ENCODE peak calls at places on chromosomes 3 and 15, in four cellular contexts. M is right cardiac atrium, Q is IMR-90, N is uterus. Y is an unnamed sample. For H3K9me3, the result is how much of the 10 kb centered on the place peaks cover.

GRCh38 chr3:11161666-11162065 is 7.4 kb downstream of the HRH1 start:
- DNase-seq in M (no peak), Q (no peak), N (no peak), Y (no peak)

GRCh38 chr3:8938021-8938420 is 25.3 kb downstream of the RAD18 start:
- DNase-seq in M (no peak), Q (peak), N (no peak), Y (no peak)

GRCh38 chr3:148727242-148727641 is 29.5 kb downstream of the AGTR1 start:
- DNase-seq in M (no peak), Q (no peak), N (no peak), Y (peak)

GRCh38 chr15:78174398-78174797 is 25.2 kb downstream of the IDH3A start:
- DNase-seq in M (no peak), Q (no peak), N (no peak), Y (no peak)

GRCh38 chr3:46076606-46077005 is 49.3 kb upstream of the XCR1 start:
- DNase-seq in M (no peak), Q (peak), N (no peak), Y (no peak)

GRCh38 chr3:129425213-129425612 is 3.2 kb downstream of the EFCAB12 start:
- DNase-seq in M (no peak), Q (no peak), N (no peak), Y (no peak)

GRCh38 chr3:117063910-117064309 is 354.3 kb downstream of the TUSC7 start:
- DNase-seq in M (no peak), Q (peak), N (no peak), Y (no peak)

GRCh38 chr3:123341871-123342630 is 106.8 kb downstream of the ADCY5 start:
- DNase-seq in M (peak), Q (no peak), N (no peak), Y (no peak)

GRCh38 chr3:2099779-2100191 is 1.1 kb downstream of the CNTN4 start:
- DNase-seq in M (peak), Q (no peak), N (no peak), Y (peak)

GRCh38 chr3:143241556-143241955 is 122.0 kb downstream of the CHST2 start:
- DNase-seq in M (no peak), Q (peak), N (peak), Y (no peak)

GRCh38 chr3:48919215-48920138 is 835 bp downstream of the ARIH2 start:
- DNase-seq in M (peak), Q (peak), N (no peak), Y (peak)

GRCh38 chr3:138389841-138390581 is 41.6 kb downstream of the MRAS start:
- DNase-seq in M (no peak), Q (peak), N (peak), Y (no peak)

GRCh38 chr3:39299279-39299678 is 19.4 kb upstream of the CX3CR1 start:
- DNase-seq in M (no peak), Q (no peak), N (no peak), Y (no peak)
- H3K9me3 ChIP-seq in M (under half), Q (under half), N (under half), Y (under half)

GRCh38 chr15:87129916-87130315 is 1050.2 kb downstream of the AGBL1 start:
- DNase-seq in M (no peak), Q (no peak), N (no peak), Y (no peak)

GRCh38 chr15:87131067-87131466 is 1051.4 kb downstream of the AGBL1 start:
- DNase-seq in M (no peak), Q (no peak), N (no peak), Y (no peak)

GRCh38 chr15:87135109-87135508 is 1055.4 kb downstream of the AGBL1 start:
- DNase-seq in M (no peak), Q (no peak), N (no peak), Y (no peak)
- H3K9me3 ChIP-seq in M (under half), Q (under half), N (under half), Y (under half)

GRCh38 chr3:136703429-136703828 is 48.7 kb downstream of the STAG1 start:
- DNase-seq in M (no peak), Q (no peak), N (no peak), Y (no peak)
- H3K9me3 ChIP-seq in M (under half), Q (under half), N (under half), Y (under half)

GRCh38 chr3:101879102-101879501 is 29.8 kb downstream of the NFKBIZ start:
- DNase-seq in M (no peak), Q (no peak), N (no peak), Y (no peak)
- H3K9me3 ChIP-seq in M (under half), Q (under half), N (under half), Y (under half)

GRCh38 chr3:13706451-13706850 is 157.5 kb downstream of the FBLN2 start:
- DNase-seq in M (no peak), Q (no peak), N (peak), Y (peak)
- H3K9me3 ChIP-seq in M (under half), Q (under half), N (under half), Y (under half)

GRCh38 chr3:51958603-51959521 is 3.7 kb downstream of the GPR62 start:
- DNase-seq in M (peak), Q (no peak), N (no peak), Y (no peak)
- H3K9me3 ChIP-seq in M (under half), Q (under half), N (under half), Y (under half)

GRCh38 chr3:150023239-150023636 is 52.5 kb upstream of the PFN2 start:
- DNase-seq in M (no peak), Q (no peak), N (no peak), Y (no peak)
- H3K9me3 ChIP-seq in M (under half), Q (under half), N (under half), Y (under half)

Y was measured in aorta.